ENCODE peak calls at places on chromosome 22, in four cellular contexts. U is dorsolateral prefrontal cortex, S is fibroblast of lung, Z is esophagus squamous epithelium. D is an unnamed sample.
A peak's percentile ranks its signal among the peaks of the same experiment; 100 is the strongest.

GRCh38 chr22:44437493-44438015 is 60.5 kb downstream of the RTL6 start:
- DNase-seq in U (no peak), S (no peak), Z (no peak), D (no peak)

GRCh38 chr22:49112661-49113626 is 714.7 kb downstream of the BRD1 start:
- DNase-seq in U (no peak), S (no peak), Z (no peak), D (no peak)

GRCh38 chr22:41405588-41405987 is 23.8 kb downstream of the TEF start:
- DNase-seq in U (no peak), S (no peak), Z (no peak), D (no peak)

GRCh38 chr22:37069319-37069718 is 17.8 kb downstream of the KCTD17 start:
- DNase-seq in U (no peak), S (no peak), Z (no peak), D (no peak)

GRCh38 chr22:43520632-43521039 is 108.8 kb downstream of the MPPED1 start:
- DNase-seq in U (no peak), S (no peak), Z (no peak), D (no peak)

GRCh38 chr22:22196018-22196533 is 48.5 kb upstream of the VPREB1 start:
- DNase-seq in U (no peak), S (no peak), Z (no peak), D (no peak)

GRCh38 chr22:28333106-28333505 is 346.5 kb downstream of the TTC28 start:
- DNase-seq in U (no peak), S (no peak), Z (no peak), D (no peak)

GRCh38 chr22:19889951-19890350 is 35.3 kb upstream of the GNB1L start:
- DNase-seq in U (no peak), S (no peak), Z (no peak), D (no peak)

GRCh38 chr22:38989461-38989860 is 7.3 kb downstream of the APOBEC3B start:
- DNase-seq in U (no peak), S (no peak), Z (no peak), D (no peak)

GRCh38 chr22:45548991-45549736 is 46.5 kb downstream of the FBLN1 start:
- DNase-seq in U (no peak), S (peak; percentile 98), Z (no peak), D (peak; percentile 49)

GRCh38 chr22:43826142-43827093 is 14.3 kb upstream of the EFCAB6 start:
- DNase-seq in U (no peak), S (peak; percentile 86), Z (no peak), D (peak; percentile 39)

GRCh38 chr22:23405366-23405851 is 174.7 kb downstream of the IGLL1 start:
- DNase-seq in U (no peak), S (no peak), Z (no peak), D (no peak)

GRCh38 chr22:41574847-41575381 is 14.1 kb downstream of the CSDC2 start:
- DNase-seq in U (peak; percentile 68), S (peak; percentile 70), Z (no peak), D (no peak)

GRCh38 chr22:18024956-18025720 is 777 bp upstream of the MICAL3 start:
- DNase-seq in U (peak; percentile 44), S (no peak), Z (no peak), D (no peak)

GRCh38 chr22:19506212-19506611 is 18.0 kb downstream of the CLDN5 start:
- DNase-seq in U (no peak), S (no peak), Z (no peak), D (no peak)

GRCh38 chr22:44733426-44734106 is 18.8 kb upstream of the ARHGAP8 start:
- DNase-seq in U (no peak), S (no peak), Z (no peak), D (no peak)

GRCh38 chr22:30742291-30743256 is 47.9 kb downstream of the OSBP2 start:
- DNase-seq in U (no peak), S (peak; percentile 35), Z (no peak), D (no peak)

GRCh38 chr22:28599693-28600092 is 79.9 kb downstream of the TTC28 start:
- DNase-seq in U (no peak), S (no peak), Z (no peak), D (no peak)

GRCh38 chr22:42443240-42444059 is 11.2 kb upstream of the NFAM1 start:
- DNase-seq in U (no peak), S (no peak), Z (no peak), D (no peak)

GRCh38 chr22:17891427-17892167 is 117.3 kb upstream of the BID start:
- DNase-seq in U (peak; percentile 65), S (no peak), Z (no peak), D (no peak)

GRCh38 chr22:20315337-20316216 is 4.3 kb downstream of the DGCR6L start:
- DNase-seq in U (no peak), S (no peak), Z (no peak), D (no peak)

GRCh38 chr22:44166448-44166847 is 14.3 kb upstream of the PARVG start:
- DNase-seq in U (no peak), S (no peak), Z (no peak), D (no peak)

GRCh38 chr22:37633693-37634504 is 5.6 kb upstream of the SH3BP1 start:
- DNase-seq in U (peak; percentile 45), S (peak; percentile 92), Z (no peak), D (peak; percentile 23)

GRCh38 chr22:24011735-24012068 is 598 bp downstream of the CABIN1 start:
- DNase-seq in U (peak; percentile 27), S (no peak), Z (no peak), D (no peak)

GRCh38 chr22:31278643-31279326 is 13.5 kb downstream of the PIK3IP1 start:
- DNase-seq in U (no peak), S (no peak), Z (no peak), D (no peak)

GRCh38 chr22:27151407-27151806 is 494.0 kb downstream of the MIAT start:
- DNase-seq in U (no peak), S (no peak), Z (no peak), D (no peak)
- TF ChIP-seq CTCF in U (no peak), S (no peak), Z (no peak), D (no peak)

GRCh38 chr22:35435201-35435712 is 35.3 kb downstream of the MCM5 start:
- DNase-seq in U (no peak), S (no peak), Z (no peak), D (no peak)
- TF ChIP-seq CTCF in U (no peak), S (no peak), Z (no peak), D (no peak)

DNA sequence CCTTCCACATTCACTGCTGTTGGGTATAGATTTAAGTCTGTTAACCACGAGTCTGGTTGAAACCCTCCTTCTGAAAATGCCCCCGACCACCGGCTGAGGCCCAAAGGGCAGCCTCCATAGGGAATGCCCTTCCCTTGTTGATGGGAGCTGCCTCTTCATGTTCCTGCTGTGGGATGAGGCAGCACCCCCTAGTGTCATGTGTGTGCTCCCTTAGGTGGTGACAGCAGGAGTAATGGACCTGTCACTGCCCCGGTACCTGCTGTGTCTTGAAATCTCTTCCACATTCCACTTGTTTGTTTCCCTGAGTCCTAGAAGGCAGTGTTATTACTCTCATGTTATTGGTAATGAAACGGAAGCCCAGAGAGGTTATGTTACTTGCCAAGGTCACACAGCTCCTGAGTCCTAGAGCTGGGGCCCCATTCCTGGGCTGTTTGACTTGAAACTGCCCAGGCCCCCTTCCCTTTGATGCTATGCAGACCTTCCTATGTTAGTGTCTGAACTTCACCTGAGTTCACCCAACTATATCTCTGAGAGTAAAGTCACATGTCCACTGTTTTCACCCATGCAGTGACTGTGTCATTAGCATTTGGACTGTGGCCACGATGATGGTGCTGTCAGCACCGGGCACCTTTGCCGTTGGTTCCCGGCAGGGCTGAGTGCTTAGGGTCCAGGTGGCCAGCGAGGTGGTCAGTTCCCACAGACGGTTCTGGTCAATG is 234.3 kb downstream of the TBC1D22A start:
- DNase-seq in U (no peak), S (no peak), Z (no peak), D (no peak)
- TF ChIP-seq CTCF in U (no peak), S (no peak), Z (no peak), D (peak; percentile 30)

DNA sequence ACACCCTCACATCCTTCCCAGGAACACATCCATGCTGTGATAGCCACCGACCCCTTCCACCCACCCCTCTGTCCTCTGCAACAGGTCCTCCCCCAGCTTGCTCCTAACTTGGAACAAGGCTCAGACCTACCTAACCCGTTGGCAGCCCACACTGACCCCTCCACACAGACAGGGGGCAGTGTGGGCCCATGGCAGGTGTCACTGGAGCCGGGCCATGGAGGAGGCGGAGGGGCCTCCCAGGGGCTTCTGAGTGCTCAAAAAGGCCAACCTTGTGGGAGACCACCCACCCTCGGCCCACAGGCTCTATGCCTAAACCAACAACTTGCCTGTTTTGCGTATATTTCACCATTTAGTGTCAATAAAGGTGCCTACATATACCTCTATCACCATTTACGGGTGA is 57.0 kb downstream of the CERK start:
- DNase-seq in U (no peak), S (no peak), Z (no peak), D (no peak)
- TF ChIP-seq CTCF in U (peak; percentile 17), S (no peak), Z (peak; percentile 41), D (no peak)